ENCODE peak calls at places on chromosomes 1 and 21, in nine cellular contexts. One of them, this sample, is unnamed.
A peak's percentile ranks its signal among the peaks of the same experiment; 100 is the strongest.

GRCh38 chr1:219247441-219247840 is 73.8 kb downstream of the LYPLAL1 start:
- DNase-seq in AG09309: no peak
- DNase-seq in SK-MEL-5: no peak
- DNase-seq in HEK293T: no peak
- DNase-seq in hippocampal formation: no peak
- DNase-seq in H54: no peak
- DNase-seq in head of caudate nucleus: no peak
- DNase-seq in sigmoid colon: no peak
- DNase-seq in NCI-H69: no peak
- DNase-seq in this sample: no peak

GRCh38 chr1:15393475-15394260 is 16.0 kb upstream of the EFHD2 start:
- DNase-seq in sigmoid colon: no peak
- DNase-seq in SK-MEL-5: no peak
- DNase-seq in hippocampal formation: no peak
- DNase-seq in head of caudate nucleus: no peak
- DNase-seq in NCI-H69: no peak
- DNase-seq in HEK293T: no peak
- DNase-seq in H54: no peak
- DNase-seq in AG09309: no peak
- DNase-seq in this sample: no peak

GRCh38 chr1:164470996-164471395 is 88.0 kb upstream of the PBX1 start:
- DNase-seq in SK-MEL-5: no peak
- DNase-seq in AG09309: no peak
- DNase-seq in head of caudate nucleus: no peak
- DNase-seq in NCI-H69: no peak
- DNase-seq in sigmoid colon: no peak
- DNase-seq in hippocampal formation: no peak
- DNase-seq in H54: no peak
- DNase-seq in HEK293T: no peak
- DNase-seq in this sample: no peak

GRCh38 chr1:221327954-221328353 is 413.9 kb downstream of the DUSP10 start:
- DNase-seq in SK-MEL-5: no peak
- DNase-seq in HEK293T: peak; percentile 32
- DNase-seq in sigmoid colon: no peak
- DNase-seq in head of caudate nucleus: no peak
- DNase-seq in H54: no peak
- DNase-seq in hippocampal formation: no peak
- DNase-seq in NCI-H69: peak; percentile 100
- DNase-seq in AG09309: no peak
- DNase-seq in this sample: no peak

GRCh38 chr1:42736152-42736551 is 3.9 kb downstream of the CLDN19 start:
- DNase-seq in AG09309: no peak
- DNase-seq in HEK293T: peak; percentile 58
- DNase-seq in head of caudate nucleus: no peak
- DNase-seq in sigmoid colon: no peak
- DNase-seq in H54: peak; percentile 60
- DNase-seq in SK-MEL-5: peak; percentile 61
- DNase-seq in NCI-H69: peak; percentile 23
- DNase-seq in hippocampal formation: no peak
- DNase-seq in this sample: no peak

GRCh38 chr1:202834771-202835547 is 24.2 kb downstream of the PCAT6 start:
- DNase-seq in sigmoid colon: no peak
- DNase-seq in AG09309: no peak
- DNase-seq in head of caudate nucleus: peak; percentile 70
- DNase-seq in hippocampal formation: no peak
- DNase-seq in NCI-H69: no peak
- DNase-seq in HEK293T: no peak
- DNase-seq in H54: no peak
- DNase-seq in SK-MEL-5: no peak
- DNase-seq in this sample: no peak

GRCh38 chr1:5742032-5742431 is 250.2 kb downstream of the NPHP4 start:
- DNase-seq in sigmoid colon: peak; percentile 46
- DNase-seq in NCI-H69: no peak
- DNase-seq in HEK293T: no peak
- DNase-seq in SK-MEL-5: no peak
- DNase-seq in AG09309: no peak
- DNase-seq in H54: no peak
- DNase-seq in hippocampal formation: no peak
- DNase-seq in head of caudate nucleus: peak; percentile 24
- DNase-seq in this sample: no peak

GRCh38 chr1:62691062-62691844 is 3.1 kb upstream of the DOCK7 start:
- DNase-seq in head of caudate nucleus: no peak
- DNase-seq in hippocampal formation: no peak
- DNase-seq in NCI-H69: no peak
- DNase-seq in sigmoid colon: no peak
- DNase-seq in AG09309: no peak
- DNase-seq in HEK293T: no peak
- DNase-seq in SK-MEL-5: no peak
- DNase-seq in H54: no peak
- DNase-seq in this sample: no peak

GRCh38 chr1:3543076-3544049 is 67.9 kb downstream of the MEGF6 start:
- DNase-seq in SK-MEL-5: no peak
- DNase-seq in head of caudate nucleus: no peak
- DNase-seq in HEK293T: no peak
- DNase-seq in NCI-H69: no peak
- DNase-seq in sigmoid colon: peak; percentile 82
- DNase-seq in AG09309: peak; percentile 88
- DNase-seq in H54: peak; percentile 94
- DNase-seq in hippocampal formation: no peak
- DNase-seq in this sample: peak; percentile 71

GRCh38 chr1:232684331-232685105 is 54.6 kb upstream of the SIPA1L2 start:
- DNase-seq in head of caudate nucleus: no peak
- DNase-seq in SK-MEL-5: no peak
- DNase-seq in sigmoid colon: no peak
- DNase-seq in H54: peak; percentile 15
- DNase-seq in NCI-H69: peak; percentile 33
- DNase-seq in hippocampal formation: no peak
- DNase-seq in AG09309: no peak
- DNase-seq in HEK293T: no peak
- DNase-seq in this sample: peak; percentile 42

GRCh38 chr1:183572721-183573120 is 17.5 kb downstream of the NCF2 start:
- DNase-seq in HEK293T: no peak
- DNase-seq in SK-MEL-5: no peak
- DNase-seq in sigmoid colon: no peak
- DNase-seq in AG09309: no peak
- DNase-seq in H54: no peak
- DNase-seq in hippocampal formation: no peak
- DNase-seq in head of caudate nucleus: no peak
- DNase-seq in NCI-H69: no peak
- DNase-seq in this sample: no peak

GRCh38 chr1:109490029-109490933 is 3.6 kb upstream of the CYB561D1 start:
- DNase-seq in head of caudate nucleus: peak; percentile 86
- DNase-seq in hippocampal formation: peak; percentile 52
- DNase-seq in H54: peak; percentile 75
- DNase-seq in sigmoid colon: peak; percentile 83
- DNase-seq in NCI-H69: peak; percentile 49
- DNase-seq in SK-MEL-5: peak; percentile 73
- DNase-seq in HEK293T: peak; percentile 78
- DNase-seq in AG09309: no peak
- DNase-seq in this sample: peak; percentile 43

GRCh38 chr1:199302554-199302953 is 663.7 kb downstream of the PTPRC start:
- DNase-seq in NCI-H69: no peak
- DNase-seq in sigmoid colon: no peak
- DNase-seq in SK-MEL-5: no peak
- DNase-seq in AG09309: no peak
- DNase-seq in HEK293T: no peak
- DNase-seq in hippocampal formation: no peak
- DNase-seq in H54: no peak
- DNase-seq in head of caudate nucleus: no peak
- DNase-seq in this sample: no peak

GRCh38 chr1:161132410-161133219 is at the start of gene DEDD:
- DNase-seq in hippocampal formation: peak; percentile 91
- DNase-seq in H54: peak; percentile 86
- DNase-seq in sigmoid colon: peak; percentile 98
- DNase-seq in HEK293T: peak; percentile 93
- DNase-seq in AG09309: peak; percentile 90
- DNase-seq in SK-MEL-5: peak; percentile 97
- DNase-seq in head of caudate nucleus: peak; percentile 95
- DNase-seq in NCI-H69: peak; percentile 98
- DNase-seq in this sample: peak; percentile 93

GRCh38 chr1:26838474-26839338 is 12.2 kb downstream of the ZDHHC18 start:
- DNase-seq in NCI-H69: no peak
- DNase-seq in hippocampal formation: no peak
- DNase-seq in AG09309: no peak
- DNase-seq in HEK293T: no peak
- DNase-seq in SK-MEL-5: no peak
- DNase-seq in head of caudate nucleus: no peak
- DNase-seq in H54: no peak
- DNase-seq in sigmoid colon: no peak
- DNase-seq in this sample: no peak

GRCh38 chr21:31860851-31861250 is 12.0 kb upstream of the HUNK start:
- DNase-seq in HEK293T: no peak
- DNase-seq in sigmoid colon: no peak
- DNase-seq in hippocampal formation: no peak
- DNase-seq in H54: no peak
- DNase-seq in AG09309: no peak
- DNase-seq in SK-MEL-5: no peak
- DNase-seq in head of caudate nucleus: no peak
- DNase-seq in NCI-H69: no peak
- DNase-seq in this sample: no peak

GRCh38 chr1:87074001-87074795 is 159.8 kb downstream of the HS2ST1 start:
- DNase-seq in NCI-H69: no peak
- DNase-seq in head of caudate nucleus: no peak
- DNase-seq in SK-MEL-5: no peak
- DNase-seq in hippocampal formation: no peak
- DNase-seq in AG09309: no peak
- DNase-seq in H54: no peak
- DNase-seq in HEK293T: no peak
- DNase-seq in sigmoid colon: no peak
- DNase-seq in this sample: no peak

GRCh38 chr1:28537457-28538199 is 15.3 kb upstream of the TRNAU1AP start:
- DNase-seq in NCI-H69: no peak
- DNase-seq in sigmoid colon: no peak
- DNase-seq in hippocampal formation: no peak
- DNase-seq in head of caudate nucleus: peak; percentile 67
- DNase-seq in AG09309: no peak
- DNase-seq in HEK293T: no peak
- DNase-seq in H54: no peak
- DNase-seq in SK-MEL-5: no peak
- DNase-seq in this sample: no peak

GRCh38 chr21:21730524-21730923 is 732.3 kb downstream of the NCAM2 start:
- DNase-seq in sigmoid colon: no peak
- DNase-seq in H54: no peak
- DNase-seq in head of caudate nucleus: no peak
- DNase-seq in NCI-H69: no peak
- DNase-seq in SK-MEL-5: no peak
- DNase-seq in hippocampal formation: no peak
- DNase-seq in AG09309: no peak
- DNase-seq in HEK293T: no peak
- DNase-seq in this sample: no peak

GRCh38 chr1:234589064-234589765 is 20.8 kb downstream of the IRF2BP2 start:
- DNase-seq in sigmoid colon: no peak
- DNase-seq in NCI-H69: no peak
- DNase-seq in SK-MEL-5: no peak
- DNase-seq in H54: no peak
- DNase-seq in hippocampal formation: no peak
- DNase-seq in head of caudate nucleus: no peak
- DNase-seq in AG09309: no peak
- DNase-seq in HEK293T: no peak
- DNase-seq in this sample: no peak

GRCh38 chr1:154703207-154703606 is 95.2 kb upstream of the ADAR start:
- DNase-seq in sigmoid colon: no peak
- DNase-seq in hippocampal formation: no peak
- DNase-seq in SK-MEL-5: no peak
- DNase-seq in NCI-H69: no peak
- DNase-seq in head of caudate nucleus: no peak
- DNase-seq in AG09309: no peak
- DNase-seq in HEK293T: no peak
- DNase-seq in H54: no peak
- DNase-seq in this sample: no peak

GRCh38 chr1:28171246-28171645 is 5.2 kb downstream of the PTAFR start:
- DNase-seq in NCI-H69: no peak
- DNase-seq in SK-MEL-5: no peak
- DNase-seq in HEK293T: peak; percentile 6
- DNase-seq in hippocampal formation: no peak
- DNase-seq in head of caudate nucleus: no peak
- DNase-seq in H54: no peak
- DNase-seq in sigmoid colon: no peak
- DNase-seq in AG09309: no peak
- DNase-seq in this sample: no peak

GRCh38 chr21:43829575-43830119 is 35.4 kb upstream of the AGPAT3 start:
- DNase-seq in AG09309: no peak
- DNase-seq in H54: no peak
- DNase-seq in SK-MEL-5: peak; percentile 37
- DNase-seq in HEK293T: no peak
- DNase-seq in sigmoid colon: no peak
- DNase-seq in NCI-H69: peak; percentile 76
- DNase-seq in hippocampal formation: no peak
- DNase-seq in head of caudate nucleus: peak; percentile 50
- DNase-seq in this sample: no peak

GRCh38 chr1:37944091-37944763 is 2.6 kb downstream of the INPP5B start:
- DNase-seq in sigmoid colon: no peak
- DNase-seq in H54: peak; percentile 47
- DNase-seq in AG09309: no peak
- DNase-seq in HEK293T: no peak
- DNase-seq in SK-MEL-5: no peak
- DNase-seq in NCI-H69: no peak
- DNase-seq in head of caudate nucleus: no peak
- DNase-seq in hippocampal formation: no peak
- DNase-seq in this sample: no peak

GRCh38 chr1:47229884-47230691 is 1.9 kb downstream of the TAL1 start:
- DNase-seq in hippocampal formation: no peak
- DNase-seq in SK-MEL-5: no peak
- DNase-seq in sigmoid colon: no peak
- DNase-seq in H54: no peak
- DNase-seq in head of caudate nucleus: no peak
- DNase-seq in NCI-H69: no peak
- DNase-seq in HEK293T: no peak
- DNase-seq in AG09309: no peak
- DNase-seq in this sample: no peak

GRCh38 chr1:182259229-182259872 is 132.2 kb downstream of the GLUL start:
- DNase-seq in AG09309: peak; percentile 56
- DNase-seq in H54: no peak
- DNase-seq in hippocampal formation: peak; percentile 13
- DNase-seq in head of caudate nucleus: no peak
- DNase-seq in SK-MEL-5: peak; percentile 94
- DNase-seq in NCI-H69: peak; percentile 45
- DNase-seq in HEK293T: no peak
- DNase-seq in sigmoid colon: peak; percentile 81
- DNase-seq in this sample: no peak

GRCh38 chr1:245091818-245092637 is 62.8 kb upstream of the KIF26B start:
- DNase-seq in head of caudate nucleus: no peak
- DNase-seq in hippocampal formation: no peak
- DNase-seq in AG09309: peak; percentile 86
- DNase-seq in NCI-H69: peak; percentile 73
- DNase-seq in sigmoid colon: peak; percentile 70
- DNase-seq in H54: peak; percentile 87
- DNase-seq in HEK293T: no peak
- DNase-seq in SK-MEL-5: peak; percentile 40
- DNase-seq in this sample: peak; percentile 96

GRCh38 chr1:208219098-208219658 is 25.0 kb downstream of the PLXNA2 start:
- DNase-seq in head of caudate nucleus: no peak
- DNase-seq in NCI-H69: no peak
- DNase-seq in AG09309: no peak
- DNase-seq in SK-MEL-5: no peak
- DNase-seq in sigmoid colon: no peak
- DNase-seq in H54: no peak
- DNase-seq in HEK293T: no peak
- DNase-seq in hippocampal formation: no peak
- DNase-seq in this sample: no peak

GRCh38 chr21:29771491-29772066 is 168.2 kb downstream of the GRIK1 start:
- DNase-seq in NCI-H69: no peak
- DNase-seq in hippocampal formation: no peak
- DNase-seq in H54: no peak
- DNase-seq in SK-MEL-5: no peak
- DNase-seq in AG09309: no peak
- DNase-seq in HEK293T: no peak
- DNase-seq in head of caudate nucleus: no peak
- DNase-seq in sigmoid colon: no peak
- DNase-seq in this sample: no peak

GRCh38 chr1:85464497-85465098 is 361 bp downstream of the DDAH1 start:
- DNase-seq in sigmoid colon: peak; percentile 81
- DNase-seq in NCI-H69: peak; percentile 76
- DNase-seq in H54: peak; percentile 66
- DNase-seq in SK-MEL-5: no peak
- DNase-seq in AG09309: no peak
- DNase-seq in HEK293T: peak; percentile 67
- DNase-seq in head of caudate nucleus: peak; percentile 61
- DNase-seq in hippocampal formation: no peak
- DNase-seq in this sample: peak; percentile 62

GRCh38 chr1:117570988-117571409 is 34.8 kb upstream of the TENT5C start:
- DNase-seq in HEK293T: no peak
- DNase-seq in hippocampal formation: no peak
- DNase-seq in head of caudate nucleus: peak; percentile 13
- DNase-seq in SK-MEL-5: no peak
- DNase-seq in sigmoid colon: no peak
- DNase-seq in NCI-H69: peak; percentile 21
- DNase-seq in AG09309: no peak
- DNase-seq in H54: no peak
- DNase-seq in this sample: no peak